ENCODE peak calls at places on chromosome 1, in ten cellular contexts. R is H4; T is C1 segment of cervical spinal cord; B is activated CD8-positive, alpha-beta memory T cell treated with anti-CD3 and anti-CD28 coated beads for 48 hours; Y is activated T-cell treated with anti-CD3 and anti-CD28 coated beads for 24 hours; A is NCI-H446 treated with DMSO at 0.1 percent for 48 hours; J is hepatic stellate cell; M is fibroblast of the conjunctiva; P is stimulated activated CD8-positive, alpha-beta memory T cell treated with anti-CD3 and anti-CD28 coated beads, Interleukin-7, amount 100 ng/mL, for 24 hours; N is T-cell. U is an unnamed sample.

GRCh38 chr1:185546029-185546428 is 188.2 kb upstream of the HMCN1 start:
- DNase-seq in Y (no peak), A (no peak), B (no peak), P (no peak), R (no peak), N (no peak), T (no peak), J (no peak), M (no peak), U (no peak)

GRCh38 chr1:43274125-43274803 is 4.5 kb downstream of the TMEM125 start:
- DNase-seq in N (peak), B (no peak), M (no peak), P (no peak), R (peak), J (peak), Y (peak), T (no peak), A (no peak), U (no peak)

GRCh38 chr1:3871451-3871805 is 14.2 kb downstream of the DFFB start:
- DNase-seq in T (no peak), B (no peak), N (no peak), J (no peak), P (no peak), M (no peak), A (no peak), R (no peak), Y (no peak), U (no peak)

GRCh38 chr1:204445860-204446412 is 34.3 kb upstream of the PPP1R15B start:
- DNase-seq in T (no peak), P (peak), N (peak), Y (peak), J (no peak), M (no peak), A (no peak), B (no peak), R (peak), U (no peak)

GRCh38 chr1:64246294-64246917 is 43.0 kb downstream of the UBE2U start:
- DNase-seq in N (no peak), Y (no peak), T (no peak), M (no peak), B (no peak), P (no peak), A (peak), J (no peak), R (peak), U (peak)

GRCh38 chr1:58858344-58858673 is 74.5 kb upstream of the JUN start:
- DNase-seq in P (no peak), T (no peak), Y (no peak), J (no peak), A (no peak), N (peak), M (no peak), B (no peak), R (no peak), U (no peak)

GRCh38 chr1:61642475-61643232 is 82.3 kb downstream of the TM2D1 start:
- DNase-seq in J (no peak), A (no peak), B (no peak), R (no peak), N (no peak), Y (no peak), M (no peak), T (no peak), P (no peak), U (no peak)

GRCh38 chr1:20150969-20151368 is 11.8 kb downstream of the PLA2G2F start:
- DNase-seq in N (no peak), J (no peak), Y (no peak), B (no peak), R (no peak), T (no peak), P (no peak), M (no peak), A (no peak), U (no peak)

GRCh38 chr1:158286487-158286886 is 3.2 kb upstream of the CD1C start:
- DNase-seq in N (no peak), Y (no peak), P (no peak), A (no peak), R (no peak), B (no peak), M (no peak), J (no peak), T (no peak), U (no peak)